ENCODE peak calls at places on chromosomes 3 and 15, in nine cellular contexts. R, C, Z, F, L, T, N, E and G are unnamed samples.

GRCh38 chr3:169134194-169134593 is 529.3 kb downstream of the MECOM start:
- DNase-seq in R (no peak), C (no peak), Z (no peak), F (no peak), L (no peak), T (no peak), N (no peak), E (no peak), G (no peak)

GRCh38 chr3:197546307-197547085 is 9.3 kb downstream of the BDH1 start:
- DNase-seq in R (no peak), C (no peak), Z (no peak), F (no peak), L (no peak), T (no peak), N (no peak), E (no peak), G (no peak)

GRCh38 chr15:85500729-85501128 is 120.3 kb downstream of the AKAP13 start:
- DNase-seq in R (no peak), C (peak), Z (no peak), F (peak), L (peak), T (no peak), N (no peak), E (no peak), G (no peak)

GRCh38 chr3:104066658-104067057 is 1300.1 kb upstream of the ALCAM start:
- DNase-seq in R (no peak), C (no peak), Z (no peak), F (no peak), L (no peak), T (no peak), N (no peak), E (no peak), G (no peak)

GRCh38 chr15:93040288-93041158 is 48.5 kb downstream of the RGMA start:
- DNase-seq in R (no peak), C (no peak), Z (no peak), F (no peak), L (no peak), T (no peak), N (peak), E (no peak), G (no peak)

GRCh38 chr15:99438691-99439523 is 126.9 kb upstream of the MEF2A start:
- DNase-seq in R (peak), C (no peak), Z (no peak), F (peak), L (no peak), T (peak), N (peak), E (peak), G (peak)

GRCh38 chr3:72587282-72587681 is 261.0 kb downstream of the SHQ1 start:
- DNase-seq in R (no peak), C (no peak), Z (no peak), F (no peak), L (no peak), T (no peak), N (no peak), E (no peak), G (peak)

GRCh38 chr15:63389902-63390301 is 8.3 kb upstream of the CA12 start:
- DNase-seq in R (no peak), C (no peak), Z (no peak), F (no peak), L (no peak), T (peak), N (peak), E (no peak), G (no peak)

GRCh38 chr3:137249311-137249940 is 291.6 kb downstream of the IL20RB start:
- DNase-seq in R (no peak), C (no peak), Z (no peak), F (no peak), L (no peak), T (no peak), N (no peak), E (no peak), G (no peak)

DNA sequence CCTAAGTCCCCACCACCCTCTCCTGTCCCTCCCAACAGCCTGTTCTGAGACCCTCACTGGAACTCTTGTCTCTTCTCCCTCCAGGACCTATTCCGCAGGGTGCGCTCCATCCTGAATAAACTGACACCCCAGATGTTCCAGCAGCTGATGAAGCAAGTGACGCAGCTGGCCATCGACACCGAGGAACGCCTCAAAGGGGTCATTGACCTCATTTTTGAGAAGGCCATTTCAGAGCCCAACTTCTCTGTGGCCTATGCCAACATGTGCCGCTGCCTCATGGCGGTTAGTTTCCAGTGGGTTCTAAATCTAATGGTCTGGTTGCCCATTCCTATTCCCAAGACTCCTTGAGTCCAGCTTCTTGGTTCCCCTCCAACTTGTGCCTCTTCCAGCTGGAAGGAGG is 9.3 kb downstream of the EIF4G1 start:
- DNase-seq in R (no peak), C (no peak), Z (no peak), F (no peak), L (no peak), T (no peak), N (no peak), E (no peak), G (no peak)
- H3K27ac ChIP-seq in R (no peak), C (no peak), Z (no peak), F (no peak), L (no peak), T (no peak), N (no peak), E (no peak), G (no peak)

GRCh38 chr15:37814847-37815246 is 119.6 kb upstream of the TMCO5A start:
- DNase-seq in R (no peak), C (no peak), Z (no peak), F (no peak), L (no peak), T (no peak), N (no peak), E (no peak), G (no peak)
- TF ChIP-seq CTCF in R (no peak), C (no peak), Z (no peak), F (no peak), L (no peak), T (no peak), N (no peak), E (no peak), G (no peak)

GRCh38 chr3:58353722-58354553 is 21.2 kb downstream of the PXK start:
- DNase-seq in R (no peak), C (peak), Z (no peak), F (no peak), L (no peak), T (no peak), N (no peak), E (no peak), G (no peak)

GRCh38 chr3:58355174-58355573 is 22.5 kb downstream of the PXK start:
- DNase-seq in R (no peak), C (no peak), Z (no peak), F (no peak), L (no peak), T (no peak), N (no peak), E (no peak), G (no peak)

GRCh38 chr3:58358092-58358491 is 25.4 kb downstream of the PXK start:
- DNase-seq in R (no peak), C (no peak), Z (no peak), F (no peak), L (no peak), T (no peak), N (no peak), E (no peak), G (peak)

GRCh38 chr3:58357402-58357801 is 24.7 kb downstream of the PXK start:
- DNase-seq in R (no peak), C (peak), Z (no peak), F (no peak), L (no peak), T (peak), N (no peak), E (no peak), G (no peak)

GRCh38 chr3:58356054-58356453 is 23.4 kb downstream of the PXK start:
- DNase-seq in R (no peak), C (no peak), Z (no peak), F (peak), L (no peak), T (peak), N (no peak), E (no peak), G (no peak)
- H3K27ac ChIP-seq in R (no peak), C (no peak), Z (no peak), F (no peak), L (no peak), T (peak), N (no peak), E (no peak), G (no peak)

GRCh38 chr15:87660494-87661129 is 595.9 kb downstream of the NTRK3 start:
- DNase-seq in R (no peak), C (no peak), Z (no peak), F (no peak), L (peak), T (no peak), N (no peak), E (no peak), G (no peak)
- TF ChIP-seq CTCF in R (no peak), C (peak), Z (peak), F (no peak), L (no peak), T (no peak), N (no peak), E (peak), G (peak)

DNA sequence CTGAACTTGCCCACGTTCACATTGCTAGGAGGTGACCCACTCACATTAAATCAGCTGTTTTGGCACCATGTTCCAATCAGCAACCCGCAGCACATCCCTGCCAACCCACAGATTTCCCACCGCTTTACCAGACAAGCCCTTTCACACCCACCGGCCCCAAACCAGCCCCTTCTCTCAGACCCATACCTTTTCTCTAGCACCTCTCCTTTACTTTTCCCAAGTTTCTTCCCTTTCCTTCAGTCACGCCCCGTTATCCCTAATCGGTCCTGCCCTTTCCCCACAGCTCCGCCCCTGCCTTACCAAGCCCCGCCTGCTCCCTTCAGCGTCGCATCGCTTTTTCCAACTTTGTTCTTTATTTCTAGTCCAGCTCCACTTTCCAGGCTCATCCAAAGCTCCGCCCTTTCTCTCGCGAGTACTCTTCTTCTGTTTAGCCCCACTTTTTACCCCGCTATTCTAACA is 759 bp upstream of the BRPF1 start:
- DNase-seq in R (no peak), C (no peak), Z (peak), F (no peak), L (no peak), T (no peak), N (no peak), E (no peak), G (no peak)
- H3K27ac ChIP-seq in R (peak), C (peak), Z (no peak), F (no peak), L (peak), T (peak), N (peak), E (no peak), G (no peak)

GRCh38 chr15:91050128-91050455 is 27.7 kb upstream of the VPS33B start:
- DNase-seq in R (no peak), C (no peak), Z (no peak), F (no peak), L (no peak), T (no peak), N (no peak), E (no peak), G (no peak)
- TF ChIP-seq CTCF in R (no peak), C (no peak), Z (no peak), F (no peak), L (no peak), T (no peak), N (no peak), E (peak), G (no peak)